ENCODE peak calls at places on chromosomes 11 and 22, in four cellular contexts. B is Panc1; N is lower lobe of right lung; P is naive thymus-derived CD4-positive, alpha-beta T cell. V is an unnamed sample.

GRCh38 chr22:50053861-50054260 is 4.2 kb downstream of the TTLL8 start:
- DNase-seq in P (no peak), B (no peak), N (no peak), V (no peak)

GRCh38 chr11:47220401-47220821 is 5.6 kb downstream of the DDB2 start:
- DNase-seq in P (no peak), B (peak; percentile 76), N (no peak), V (no peak)

GRCh38 chr22:46070215-46070721 is 80.1 kb upstream of the PPARA start:
- DNase-seq in B (no peak), N (peak; percentile 84), P (no peak), V (no peak)

GRCh38 chr22:38465673-38466490 is 2.0 kb upstream of the KDELR3 start:
- DNase-seq in B (no peak), N (peak; percentile 37), P (no peak), V (no peak)

GRCh38 chr22:24466831-24467249 is 28.3 kb upstream of the UPB1 start:
- DNase-seq in B (no peak), N (no peak), P (no peak), V (no peak)

GRCh38 chr11:69203901-69204245 is 48.1 kb downstream of the SMIM38 start:
- DNase-seq in N (no peak), B (no peak), P (no peak), V (no peak)

GRCh38 chr11:94794287-94795168 is 26.4 kb downstream of the AMOTL1 start:
- DNase-seq in B (no peak), N (peak; percentile 66), P (no peak), V (no peak)

GRCh38 chr22:30694171-30694637 is 470 bp upstream of the OSBP2 start:
- DNase-seq in N (peak; percentile 79), P (peak; percentile 54), B (no peak), V (peak; percentile 52)

GRCh38 chr11:102451693-102452460 is 688 bp downstream of the TMEM123 start:
- DNase-seq in P (peak; percentile 77), N (peak; percentile 80), B (no peak), V (peak; percentile 61)

GRCh38 chr11:73270089-73270854 is 1.9 kb upstream of the P2RY6 start:
- DNase-seq in B (no peak), P (no peak), N (no peak), V (no peak)

GRCh38 chr22:39206491-39206890 is 38.3 kb downstream of the PDGFB start:
- DNase-seq in N (peak; percentile 20), P (no peak), B (no peak), V (no peak)

GRCh38 chr11:68741536-68741935 is 9.8 kb downstream of the TESMIN start:
- DNase-seq in N (no peak), P (no peak), B (no peak), V (no peak)

GRCh38 chr11:110131386-110132123 is 38.4 kb downstream of the ZC3H12C start:
- DNase-seq in P (no peak), B (no peak), N (no peak), V (no peak)

GRCh38 chr11:11011617-11012016 is 153.8 kb upstream of the ZBED5 start:
- DNase-seq in P (no peak), B (no peak), N (no peak), V (no peak)

GRCh38 chr22:23777776-23778575 is 5.3 kb downstream of the MMP11 start:
- DNase-seq in B (no peak), P (no peak), N (no peak), V (no peak)

GRCh38 chr22:46707305-46707704 is 30.7 kb downstream of the CERK start:
- DNase-seq in N (no peak), B (no peak), P (no peak), V (no peak)

GRCh38 chr22:35315141-35315854 is 15.6 kb downstream of the TOM1 start:
- DNase-seq in N (no peak), B (no peak), P (no peak), V (no peak)
- H3K4me1 ChIP-seq in N (peaks cover 46% of the 10 kb centered on the region), B (peaks cover 28% of the 10 kb centered on the region), P (no peaks in the 10 kb centered on the region), V (peaks cover 58% of the 10 kb centered on the region)

DNA sequence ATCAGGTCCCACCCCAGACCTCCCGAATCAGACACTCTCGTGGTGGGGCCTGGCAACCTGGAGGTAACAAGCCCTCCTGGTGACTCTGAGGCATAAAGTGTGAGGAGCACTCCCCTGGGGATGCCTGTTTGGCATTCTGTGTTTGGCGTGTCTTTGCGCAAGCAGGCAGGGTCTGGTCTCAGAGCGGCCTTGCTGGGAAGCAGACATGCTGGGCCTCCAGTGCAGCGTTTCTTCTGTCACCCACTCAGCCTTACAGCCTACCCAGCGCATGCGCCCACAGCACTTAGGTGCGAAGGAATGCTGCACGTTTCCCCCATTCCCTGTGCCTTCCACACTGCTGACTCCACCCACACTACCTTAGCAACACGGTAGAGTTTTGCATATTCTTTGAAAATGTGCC is 7.4 kb upstream of the CXCR5 start:
- DNase-seq in P (no peak), B (no peak), N (no peak), V (no peak)
- H3K4me3 ChIP-seq in P (peak overlapping the region; percentile 10), B (no peak overlapping the region), N (no peak overlapping the region), V (peak overlapping the region; percentile 49)

GRCh38 chr11:7584910-7585309 is 71.1 kb downstream of the PPFIBP2 start:
- DNase-seq in B (no peak), P (no peak), N (no peak), V (no peak)

GRCh38 chr11:7590529-7590928 is 76.7 kb downstream of the PPFIBP2 start:
- DNase-seq in B (no peak), P (no peak), N (no peak), V (no peak)

GRCh38 chr11:7589861-7590260 is 76.1 kb downstream of the PPFIBP2 start:
- DNase-seq in N (no peak), P (no peak), B (no peak), V (no peak)

GRCh38 chr11:7585816-7586215 is 72.0 kb downstream of the PPFIBP2 start:
- DNase-seq in P (no peak), B (no peak), N (no peak), V (no peak)

GRCh38 chr11:7587712-7588111 is 73.9 kb downstream of the PPFIBP2 start:
- DNase-seq in N (no peak), P (no peak), B (no peak), V (no peak)
- H3K4me1 ChIP-seq in N (peaks cover 23% of the 10 kb centered on the region), P (no peaks in the 10 kb centered on the region), B (no peaks in the 10 kb centered on the region), V (no peaks in the 10 kb centered on the region)

GRCh38 chr11:123173040-123173855 is 21.8 kb downstream of the CLMP start:
- DNase-seq in P (no peak), N (no peak), B (no peak), V (no peak)
- H3K4me3 ChIP-seq in P (no peak overlapping the region), N (no peak overlapping the region), B (no peak overlapping the region), V (no peak overlapping the region)

GRCh38 chr11:63840356-63841060 is 1.6 kb downstream of the MARK2 start:
- DNase-seq in P (peak; percentile 25), B (no peak), N (no peak), V (no peak)
- H3K4me1 ChIP-seq in P (peaks cover 43% of the 10 kb centered on the region), B (peaks cover 18% of the 10 kb centered on the region), N (peaks cover 71% of the 10 kb centered on the region), V (peaks cover 59% of the 10 kb centered on the region)

GRCh38 chr11:65112551-65113360 is 1.1 kb downstream of the TM7SF2 start:
- DNase-seq in P (peak; percentile 81), N (peak; percentile 83), B (peak; percentile 22), V (peak; percentile 78)
- H3K4me3 ChIP-seq in P (peak overlapping the region; percentile 83), N (peak overlapping the region; percentile 60), B (peak overlapping the region; percentile 93), V (no peak overlapping the region)

GRCh38 chr11:100760766-100761165 is 73.7 kb downstream of the ARHGAP42 start:
- DNase-seq in N (no peak), B (no peak), P (no peak), V (no peak)
- H3K4me1 ChIP-seq in N (peaks cover 10% of the 10 kb centered on the region), B (no peaks in the 10 kb centered on the region), P (no peaks in the 10 kb centered on the region), V (no peaks in the 10 kb centered on the region)

DNA sequence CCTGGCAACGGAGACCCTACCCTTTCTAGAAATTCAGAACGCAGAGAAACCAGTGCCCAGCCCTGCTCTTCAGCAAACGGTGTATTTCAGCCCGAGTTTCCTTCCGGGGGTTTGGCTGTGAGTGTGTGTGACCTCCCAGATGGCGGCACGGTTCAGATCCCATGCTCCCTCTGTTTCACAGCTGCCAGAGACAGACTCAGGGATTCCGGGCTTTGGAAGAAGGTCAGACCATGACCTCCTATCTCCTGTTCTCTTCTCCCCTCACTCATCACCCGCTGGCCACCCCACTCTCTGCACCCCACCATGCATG is 256.3 kb upstream of the CADM1 start:
- DNase-seq in P (no peak), N (no peak), B (no peak), V (no peak)
- H3K4me3 ChIP-seq in P (no peak overlapping the region), N (peak overlapping the region; percentile 72), B (no peak overlapping the region), V (no peak overlapping the region)

GRCh38 chr11:16543642-16544041 is 187.3 kb upstream of the SOX6 start:
- DNase-seq in P (no peak), N (no peak), B (no peak), V (no peak)

GRCh38 chr11:16536513-16536912 is 180.2 kb upstream of the SOX6 start:
- DNase-seq in P (no peak), N (no peak), B (no peak), V (no peak)

GRCh38 chr11:16547879-16548278 is 190.6 kb upstream of the C11orf58 start:
- DNase-seq in P (no peak), B (no peak), N (no peak), V (no peak)

DNA sequence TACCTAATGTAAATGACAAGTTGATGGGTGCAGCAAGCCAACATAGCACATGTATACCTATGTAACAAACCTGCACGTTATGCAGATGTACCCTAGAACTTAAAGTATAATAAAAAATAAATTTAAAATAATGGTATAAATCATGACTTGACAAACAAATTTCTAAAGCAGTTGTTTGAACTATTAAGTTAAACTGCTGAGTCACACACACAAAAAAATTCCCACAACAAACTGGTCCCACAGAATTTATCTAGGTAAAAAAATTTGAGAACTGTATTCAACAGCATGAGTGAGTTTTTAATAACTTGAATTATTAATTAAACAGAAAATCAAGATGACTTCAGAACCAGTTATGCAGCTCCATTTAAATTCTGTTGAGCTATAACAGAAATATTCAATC is 186.0 kb upstream of the SOX6 start:
- DNase-seq in P (no peak), B (no peak), N (no peak), V (no peak)
- H3K4me1 ChIP-seq in P (no peaks in the 10 kb centered on the region), B (no peaks in the 10 kb centered on the region), N (no peaks in the 10 kb centered on the region), V (no peaks in the 10 kb centered on the region)

DNA sequence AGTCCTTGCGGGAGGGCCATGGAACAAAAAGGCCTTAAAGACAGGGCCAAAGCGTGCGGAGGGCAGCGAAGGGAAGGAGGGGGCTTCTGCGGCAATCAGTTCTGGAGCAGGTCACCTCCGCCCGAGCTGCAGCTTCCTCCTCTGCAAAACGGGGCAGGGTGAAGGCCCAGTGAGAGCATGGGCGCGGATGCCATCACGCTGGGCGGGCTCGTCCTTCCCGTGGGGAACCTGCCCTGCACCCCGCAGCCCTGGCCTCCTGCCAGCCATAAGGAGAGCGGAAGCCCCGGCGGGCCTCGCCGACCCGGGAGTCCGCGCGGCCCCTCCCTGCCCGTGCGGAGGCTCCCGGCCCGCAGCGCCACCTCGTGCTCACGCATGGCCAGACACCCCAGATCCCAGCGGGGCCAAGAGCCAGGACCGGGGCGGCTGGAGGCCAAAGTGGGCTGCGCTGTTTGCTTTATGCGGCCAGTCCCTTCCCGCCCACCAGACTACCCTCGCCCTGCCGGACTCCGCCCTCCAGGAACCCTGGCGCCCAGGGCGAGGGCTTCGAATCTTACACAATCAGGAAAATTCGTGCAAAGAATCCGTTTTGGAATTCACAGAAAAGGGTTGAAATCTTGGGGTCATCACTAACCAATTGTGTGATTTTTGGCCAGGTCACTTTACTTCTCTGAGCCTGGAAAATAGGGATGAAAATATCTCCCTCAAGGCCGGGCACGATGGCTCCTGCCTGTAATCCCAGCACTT is 16.1 kb downstream of the TSKU start:
- DNase-seq in P (peak; percentile 71), B (no peak), N (peak; percentile 91), V (peak; percentile 79)
- H3K4me3 ChIP-seq in P (peak overlapping the region; percentile 21), B (peak overlapping the region; percentile 15), N (peak overlapping the region; percentile 48), V (no peak overlapping the region)

V was measured in CD4-positive, CD25-positive, alpha-beta regulatory T cell.